ENCODE peak calls at places on chromosomes 4 and X, in eight cellular contexts. One of them, this sample, is unnamed.

GRCh38 chrX:41781500-41781899 is 57.5 kb downstream of the GPR82 start:
- DNase-seq in hypothalamus: no peak
- DNase-seq in kidney: no peak
- DNase-seq in thoracic aorta: no peak
- DNase-seq in fibroblast of pulmonary artery: peak
- DNase-seq in foreskin keratinocyte: peak
- DNase-seq in activated CD4-positive, alpha-beta T cell treated with anti-CD3 and anti-CD28 coated beads, Interleukin-2, amount 50 U/mL, for 24 hours: no peak
- DNase-seq in NCI-H2081 treated with DMSO at 0.1 percent for 48 hours: no peak
- DNase-seq in this sample: no peak

GRCh38 chrX:43899878-43900815 is 17.9 kb upstream of the MAOB start:
- DNase-seq in hypothalamus: no peak
- DNase-seq in kidney: no peak
- DNase-seq in thoracic aorta: no peak
- DNase-seq in fibroblast of pulmonary artery: no peak
- DNase-seq in foreskin keratinocyte: no peak
- DNase-seq in activated CD4-positive, alpha-beta T cell treated with anti-CD3 and anti-CD28 coated beads, Interleukin-2, amount 50 U/mL, for 24 hours: no peak
- DNase-seq in NCI-H2081 treated with DMSO at 0.1 percent for 48 hours: no peak
- DNase-seq in this sample: no peak

GRCh38 chr4:688695-689497 is at the start of gene SLC49A3:
- DNase-seq in hypothalamus: no peak
- DNase-seq in kidney: peak
- DNase-seq in thoracic aorta: no peak
- DNase-seq in fibroblast of pulmonary artery: no peak
- DNase-seq in foreskin keratinocyte: no peak
- DNase-seq in activated CD4-positive, alpha-beta T cell treated with anti-CD3 and anti-CD28 coated beads, Interleukin-2, amount 50 U/mL, for 24 hours: no peak
- DNase-seq in NCI-H2081 treated with DMSO at 0.1 percent for 48 hours: no peak
- DNase-seq in this sample: no peak

GRCh38 chrX:125203737-125204578 is 115.7 kb upstream of the TEX13C start:
- DNase-seq in hypothalamus: peak
- DNase-seq in kidney: peak
- DNase-seq in thoracic aorta: no peak
- DNase-seq in fibroblast of pulmonary artery: no peak
- DNase-seq in foreskin keratinocyte: peak
- DNase-seq in activated CD4-positive, alpha-beta T cell treated with anti-CD3 and anti-CD28 coated beads, Interleukin-2, amount 50 U/mL, for 24 hours: no peak
- DNase-seq in NCI-H2081 treated with DMSO at 0.1 percent for 48 hours: no peak
- DNase-seq in this sample: no peak

GRCh38 chr4:104811727-104812126 is 317.0 kb upstream of the CXXC4 start:
- DNase-seq in hypothalamus: no peak
- DNase-seq in kidney: no peak
- DNase-seq in thoracic aorta: no peak
- DNase-seq in fibroblast of pulmonary artery: no peak
- DNase-seq in foreskin keratinocyte: no peak
- DNase-seq in activated CD4-positive, alpha-beta T cell treated with anti-CD3 and anti-CD28 coated beads, Interleukin-2, amount 50 U/mL, for 24 hours: no peak
- DNase-seq in NCI-H2081 treated with DMSO at 0.1 percent for 48 hours: no peak
- DNase-seq in this sample: no peak

GRCh38 chr4:119041951-119042560 is 93.6 kb upstream of the MYOZ2 start:
- DNase-seq in hypothalamus: no peak
- DNase-seq in kidney: no peak
- DNase-seq in thoracic aorta: no peak
- DNase-seq in fibroblast of pulmonary artery: peak
- DNase-seq in foreskin keratinocyte: peak
- DNase-seq in activated CD4-positive, alpha-beta T cell treated with anti-CD3 and anti-CD28 coated beads, Interleukin-2, amount 50 U/mL, for 24 hours: no peak
- DNase-seq in NCI-H2081 treated with DMSO at 0.1 percent for 48 hours: no peak
- DNase-seq in this sample: no peak

GRCh38 chrX:81259008-81259713 is 57.3 kb downstream of the SH3BGRL start:
- DNase-seq in hypothalamus: no peak
- DNase-seq in kidney: no peak
- DNase-seq in thoracic aorta: no peak
- DNase-seq in fibroblast of pulmonary artery: peak
- DNase-seq in foreskin keratinocyte: no peak
- DNase-seq in activated CD4-positive, alpha-beta T cell treated with anti-CD3 and anti-CD28 coated beads, Interleukin-2, amount 50 U/mL, for 24 hours: no peak
- DNase-seq in NCI-H2081 treated with DMSO at 0.1 percent for 48 hours: no peak
- DNase-seq in this sample: no peak

GRCh38 chrX:127306262-127306661 is 486.7 kb downstream of the PRR32 start:
- DNase-seq in hypothalamus: no peak
- DNase-seq in kidney: peak
- DNase-seq in thoracic aorta: no peak
- DNase-seq in fibroblast of pulmonary artery: no peak
- DNase-seq in foreskin keratinocyte: no peak
- DNase-seq in activated CD4-positive, alpha-beta T cell treated with anti-CD3 and anti-CD28 coated beads, Interleukin-2, amount 50 U/mL, for 24 hours: no peak
- DNase-seq in NCI-H2081 treated with DMSO at 0.1 percent for 48 hours: no peak
- DNase-seq in this sample: no peak

GRCh38 chr4:106149911-106150310 is 166.1 kb downstream of the TBCK start:
- DNase-seq in hypothalamus: no peak
- DNase-seq in kidney: no peak
- DNase-seq in thoracic aorta: no peak
- DNase-seq in fibroblast of pulmonary artery: no peak
- DNase-seq in foreskin keratinocyte: no peak
- DNase-seq in activated CD4-positive, alpha-beta T cell treated with anti-CD3 and anti-CD28 coated beads, Interleukin-2, amount 50 U/mL, for 24 hours: no peak
- DNase-seq in NCI-H2081 treated with DMSO at 0.1 percent for 48 hours: no peak
- DNase-seq in this sample: no peak

GRCh38 chrX:23008431-23009099 is 8.8 kb downstream of the DDX53 start:
- DNase-seq in hypothalamus: no peak
- DNase-seq in kidney: no peak
- DNase-seq in thoracic aorta: no peak
- DNase-seq in fibroblast of pulmonary artery: peak
- DNase-seq in foreskin keratinocyte: peak
- DNase-seq in activated CD4-positive, alpha-beta T cell treated with anti-CD3 and anti-CD28 coated beads, Interleukin-2, amount 50 U/mL, for 24 hours: no peak
- DNase-seq in NCI-H2081 treated with DMSO at 0.1 percent for 48 hours: no peak
- DNase-seq in this sample: no peak

GRCh38 chrX:39907964-39908616 is 189.7 kb downstream of the BCOR start:
- DNase-seq in hypothalamus: peak
- DNase-seq in kidney: peak
- DNase-seq in thoracic aorta: peak
- DNase-seq in fibroblast of pulmonary artery: peak
- DNase-seq in foreskin keratinocyte: peak
- DNase-seq in activated CD4-positive, alpha-beta T cell treated with anti-CD3 and anti-CD28 coated beads, Interleukin-2, amount 50 U/mL, for 24 hours: no peak
- DNase-seq in NCI-H2081 treated with DMSO at 0.1 percent for 48 hours: no peak
- DNase-seq in this sample: peak

GRCh38 chr4:142160509-142160908 is 524.1 kb downstream of the IL15 start:
- DNase-seq in hypothalamus: no peak
- DNase-seq in kidney: no peak
- DNase-seq in thoracic aorta: no peak
- DNase-seq in fibroblast of pulmonary artery: no peak
- DNase-seq in foreskin keratinocyte: no peak
- DNase-seq in activated CD4-positive, alpha-beta T cell treated with anti-CD3 and anti-CD28 coated beads, Interleukin-2, amount 50 U/mL, for 24 hours: no peak
- DNase-seq in NCI-H2081 treated with DMSO at 0.1 percent for 48 hours: no peak
- DNase-seq in this sample: no peak

GRCh38 chr4:41476310-41476709 is 61.6 kb upstream of the LIMCH1 start:
- DNase-seq in hypothalamus: no peak
- DNase-seq in kidney: no peak
- DNase-seq in thoracic aorta: no peak
- DNase-seq in fibroblast of pulmonary artery: no peak
- DNase-seq in foreskin keratinocyte: no peak
- DNase-seq in activated CD4-positive, alpha-beta T cell treated with anti-CD3 and anti-CD28 coated beads, Interleukin-2, amount 50 U/mL, for 24 hours: no peak
- DNase-seq in NCI-H2081 treated with DMSO at 0.1 percent for 48 hours: no peak
- DNase-seq in this sample: no peak

GRCh38 chr4:42398448-42399355 is 1.4 kb downstream of the SHISA3 start:
- DNase-seq in hypothalamus: no peak
- DNase-seq in kidney: peak
- DNase-seq in thoracic aorta: no peak
- DNase-seq in fibroblast of pulmonary artery: no peak
- DNase-seq in foreskin keratinocyte: peak
- DNase-seq in activated CD4-positive, alpha-beta T cell treated with anti-CD3 and anti-CD28 coated beads, Interleukin-2, amount 50 U/mL, for 24 hours: no peak
- DNase-seq in NCI-H2081 treated with DMSO at 0.1 percent for 48 hours: no peak
- DNase-seq in this sample: no peak

This sample was measured in GOT3.